ENCODE peak calls at places on chromosome X, in ten cellular contexts. D is GM13977; K is RWPE1; X is HTR-8/SVneo; I is T-cell; T is RWPE2; R is posterior cingulate gyrus; L is activated CD4-positive, alpha-beta memory T cell treated with anti-CD3 and anti-CD28 coated beads, Interleukin-2, amount 10 ng/mL, durations not matched to agents 7 days and 5 days; V is OCI-M1; A is WTC11. M is an unnamed sample.

GRCh38 chrX:40245411-40246140 is 147.8 kb upstream of the BCOR start:
- DNase-seq in R (no peak), X (no peak), T (no peak), D (no peak), I (no peak), V (no peak), K (no peak), A (no peak), L (no peak), M (peak; percentile 68)

GRCh38 chrX:108001218-108001814 is 19.1 kb upstream of the TEX13B start:
- DNase-seq in D (peak; percentile 34), R (no peak), I (peak; percentile 11), X (peak; percentile 7), L (no peak), T (no peak), K (no peak), V (peak; percentile 57), A (no peak), M (peak; percentile 64)

GRCh38 chrX:9464435-9465371 is at the start of gene TBL1X:
- DNase-seq in I (peak; percentile 27), V (peak; percentile 79), A (peak; percentile 37), T (no peak), L (peak; percentile 64), D (peak; percentile 74), K (no peak), R (peak; percentile 75), X (peak; percentile 22), M (peak; percentile 30)

GRCh38 chrX:68504237-68504636 is 5.4 kb downstream of the YIPF6 start:
- DNase-seq in K (peak; percentile 58), A (no peak), D (no peak), L (peak; percentile 61), R (no peak), V (no peak), T (no peak), I (no peak), X (no peak), M (peak; percentile 86)

GRCh38 chrX:78456909-78457308 is 129.5 kb upstream of the CYSLTR1 start:
- DNase-seq in R (no peak), X (no peak), V (no peak), A (no peak), K (no peak), T (no peak), I (no peak), L (no peak), D (no peak), M (no peak)

GRCh38 chrX:153582896-153583295 is 16.0 kb downstream of the CCNQ start:
- DNase-seq in T (no peak), D (peak; percentile 89), R (peak; percentile 59), K (no peak), I (peak; percentile 69), L (peak; percentile 60), V (peak; percentile 74), X (no peak), A (no peak), M (peak; percentile 39)

GRCh38 chrX:26783512-26784225 is 567.7 kb downstream of the MAGEB5 start:
- DNase-seq in T (no peak), R (no peak), L (no peak), I (no peak), K (no peak), D (no peak), A (peak; percentile 16), X (peak; percentile 13), V (peak; percentile 68), M (peak; percentile 41)

GRCh38 chrX:23756165-23756564 is 13.1 kb upstream of the ACOT9 start:
- DNase-seq in R (no peak), L (peak; percentile 72), V (peak; percentile 85), X (peak; percentile 73), T (no peak), D (peak; percentile 69), I (peak; percentile 37), K (no peak), A (peak; percentile 56), M (peak; percentile 49)

GRCh38 chrX:51435101-51435500 is 61.3 kb downstream of the NUDT11 start:
- DNase-seq in L (no peak), D (no peak), T (no peak), V (no peak), I (no peak), A (no peak), R (no peak), X (no peak), K (no peak), M (peak; percentile 4)

GRCh38 chrX:120791013-120791643 is 84.5 kb downstream of the CT47B1 start:
- DNase-seq in L (no peak), X (peak; percentile 1), A (no peak), V (peak; percentile 8), K (no peak), D (no peak), R (no peak), T (no peak), I (no peak), M (peak; percentile 73)

GRCh38 chrX:131821945-131822622 is 201.0 kb upstream of the STK26 start:
- DNase-seq in R (peak; percentile 85), L (no peak), A (no peak), X (no peak), V (no peak), T (no peak), D (peak; percentile 43), K (no peak), I (no peak), M (peak; percentile 63)

GRCh38 chrX:136608295-136608933 is 39.5 kb upstream of the CD40LG start:
- DNase-seq in V (peak; percentile 50), L (peak; percentile 72), A (peak; percentile 42), R (no peak), T (no peak), I (peak; percentile 54), X (no peak), K (no peak), D (no peak), M (peak; percentile 11)

GRCh38 chrX:18931972-18932371 is 51.9 kb downstream of the PHKA2 start:
- DNase-seq in L (no peak), A (peak; percentile 15), T (no peak), X (no peak), I (no peak), R (no peak), K (peak; percentile 7), V (peak; percentile 24), D (no peak), M (peak; percentile 17)

GRCh38 chrX:39592776-39593175 is 505.0 kb downstream of the BCOR start:
- DNase-seq in I (no peak), V (no peak), R (no peak), X (no peak), K (no peak), A (no peak), L (no peak), T (no peak), D (no peak), M (peak; percentile 8)

GRCh38 chrX:111854778-111855490 is 21.0 kb upstream of the TRPC5OS start:
- DNase-seq in R (no peak), V (no peak), K (peak; percentile 1), D (no peak), I (no peak), L (no peak), X (no peak), A (peak; percentile 8), T (no peak), M (no peak)

GRCh38 chrX:41339148-41339547 is 5.2 kb downstream of the DDX3X start:
- DNase-seq in D (no peak), T (no peak), L (no peak), A (no peak), K (no peak), X (no peak), V (no peak), R (no peak), I (no peak), M (no peak)

GRCh38 chrX:44459501-44459900 is 83.2 kb downstream of the FUNDC1 start:
- DNase-seq in D (no peak), L (no peak), I (no peak), T (no peak), R (no peak), X (no peak), K (peak; percentile 36), A (no peak), V (no peak), M (no peak)

GRCh38 chrX:1196436-1196835 is 16.0 kb downstream of the CRLF2 start:
- DNase-seq in V (no peak), A (no peak), X (no peak), D (no peak), L (peak; percentile 7), T (no peak), I (no peak), R (no peak), K (no peak), M (no peak)

GRCh38 chrX:24082446-24082845 is 27.7 kb downstream of the EIF2S3 start:
- DNase-seq in L (no peak), R (no peak), D (no peak), V (no peak), A (no peak), I (no peak), X (no peak), K (no peak), T (no peak), M (no peak)

GRCh38 chrX:139203681-139204575 is 326.6 kb upstream of the F9 start:
- DNase-seq in A (peak; percentile 25), D (no peak), R (peak; percentile 69), I (no peak), K (no peak), V (peak; percentile 50), L (no peak), T (no peak), X (no peak), M (peak; percentile 16)

GRCh38 chrX:68652327-68652930 is 5.0 kb downstream of the STARD8 start:
- DNase-seq in K (no peak), I (no peak), A (no peak), R (no peak), V (no peak), D (no peak), T (no peak), L (no peak), X (no peak), M (peak; percentile 16)

GRCh38 chrX:42220083-42220482 is 296.7 kb upstream of the CASK start:
- DNase-seq in I (no peak), T (no peak), L (no peak), V (no peak), D (no peak), X (no peak), K (no peak), A (no peak), R (no peak), M (no peak)

GRCh38 chrX:112840382-112841113 is at the start of gene AMOT:
- DNase-seq in X (peak; percentile 25), A (peak; percentile 85), D (peak; percentile 51), R (peak; percentile 90), L (peak; percentile 45), I (peak; percentile 21), T (no peak), V (peak; percentile 53), K (peak; percentile 30), M (peak; percentile 35)

GRCh38 chrX:95797344-95797743 is 887.3 kb upstream of the DIAPH2 start:
- DNase-seq in R (no peak), L (no peak), I (no peak), T (no peak), D (no peak), X (no peak), A (no peak), V (no peak), K (no peak), M (no peak)

GRCh38 chrX:129577473-129577872 is 37.4 kb downstream of the OCRL start:
- DNase-seq in L (no peak), I (no peak), R (no peak), V (peak; percentile 73), D (no peak), T (no peak), K (peak; percentile 8), A (no peak), X (no peak), M (peak; percentile 88)

GRCh38 chrX:111743316-111743715 is 62.3 kb downstream of the ALG13 start:
- DNase-seq in D (no peak), I (no peak), L (no peak), K (no peak), X (no peak), V (peak; percentile 7), T (no peak), A (no peak), R (no peak), M (peak; percentile 1)

GRCh38 chrX:153865685-153866084 is 20.3 kb downstream of the L1CAM start:
- DNase-seq in L (no peak), D (no peak), I (no peak), R (no peak), K (no peak), V (no peak), A (no peak), X (no peak), T (no peak), M (no peak)

GRCh38 chrX:46582325-46582724 is 8.8 kb downstream of the CHST7 start:
- DNase-seq in I (no peak), X (no peak), T (no peak), A (no peak), R (no peak), K (no peak), V (no peak), L (no peak), D (no peak), M (peak; percentile 60)